ENCODE peak calls at places on chromosomes 11 and 22, in nine cellular contexts. P, V, O, G, C, N, K, W and R are unnamed samples.
A peak's percentile ranks its signal among the peaks of the same experiment; 100 is the strongest.

GRCh38 chr11:106821291-106821690 is 197.0 kb downstream of the GUCY1A2 start:
- DNase-seq in C (no peak), K (no peak), W (no peak), O (no peak), N (no peak), G (no peak), P (no peak), V (no peak), R (no peak)

GRCh38 chr11:85752890-85753581 is 57.9 kb downstream of the SYTL2 start:
- DNase-seq in W (no peak), O (peak; percentile 45), V (peak; percentile 77), P (no peak), N (peak; percentile 43), C (no peak), K (no peak), G (no peak), R (no peak)

GRCh38 chr11:72787262-72788104 is 6.4 kb downstream of the STARD10 start:
- DNase-seq in N (peak; percentile 50), G (no peak), C (no peak), P (no peak), K (no peak), W (no peak), V (no peak), O (peak; percentile 87), R (no peak)

GRCh38 chr11:12480401-12480800 is 103.0 kb downstream of the PARVA start:
- DNase-seq in O (no peak), V (no peak), W (no peak), P (no peak), C (no peak), G (no peak), K (no peak), N (no peak), R (no peak)

GRCh38 chr11:63489879-63490278 is 1.1 kb downstream of the PLAAT5 start:
- DNase-seq in V (no peak), N (no peak), W (no peak), C (peak; percentile 85), O (no peak), K (no peak), G (no peak), P (no peak), R (no peak)

GRCh38 chr11:3605721-3606324 is 36.0 kb downstream of the ART5 start:
- DNase-seq in V (no peak), G (no peak), C (no peak), W (no peak), P (no peak), N (no peak), K (no peak), O (no peak), R (no peak)

GRCh38 chr11:44125598-44125997 is 30.1 kb downstream of the EXT2 start:
- DNase-seq in O (no peak), C (peak; percentile 25), P (no peak), V (no peak), G (no peak), W (no peak), K (no peak), N (no peak), R (no peak)

GRCh38 chr22:39317084-39317755 is 2.2 kb downstream of the RPL3 start:
- DNase-seq in V (no peak), G (no peak), O (no peak), K (no peak), N (no peak), C (no peak), P (no peak), W (no peak), R (peak; percentile 22)

GRCh38 chr11:130094614-130095013 is 24.9 kb downstream of the APLP2 start:
- DNase-seq in W (no peak), O (no peak), G (no peak), N (no peak), P (no peak), V (no peak), C (no peak), K (no peak), R (no peak)

GRCh38 chr22:40006641-40007040 is 11.9 kb downstream of the FAM83F start:
- DNase-seq in K (no peak), G (no peak), P (no peak), W (no peak), V (no peak), C (no peak), O (no peak), N (no peak), R (no peak)

GRCh38 chr22:46070722-46071450 is 79.4 kb upstream of the PPARA start:
- DNase-seq in V (peak; percentile 51), O (peak; percentile 36), C (peak; percentile 64), K (no peak), G (no peak), W (peak; percentile 69), P (peak; percentile 70), N (peak; percentile 80), R (no peak)

GRCh38 chr11:69642549-69642912 is 1.6 kb downstream of the CCND1 start:
- DNase-seq in K (no peak), P (no peak), O (peak; percentile 55), W (no peak), C (no peak), V (peak; percentile 26), N (peak; percentile 55), G (no peak), R (peak; percentile 44)

GRCh38 chr11:61966673-61967176 is 709 bp downstream of the FTH1 start:
- DNase-seq in V (peak; percentile 45), K (no peak), P (no peak), W (no peak), O (no peak), C (peak; percentile 43), G (no peak), N (no peak), R (peak; percentile 31)

GRCh38 chr22:17339095-17339693 is 30.1 kb upstream of the CECR2 start:
- DNase-seq in V (no peak), W (no peak), G (no peak), C (no peak), O (no peak), N (no peak), K (peak; percentile 29), P (no peak), R (no peak)

GRCh38 chr11:12149672-12150225 is 39.4 kb downstream of the MICAL2 start:
- DNase-seq in W (no peak), K (no peak), C (peak; percentile 85), O (peak; percentile 22), V (no peak), G (no peak), P (no peak), N (no peak), R (no peak)